ENCODE peak calls at places on chromosomes 7 and 10, in six cellular contexts. C is Kasumi-1; A is Right ventricle myocardium superior; W is activated naive CD4-positive, alpha-beta T cell; D is Right ventricle myocardium inferior; F is fibroblast of lung. T is an unnamed sample.
A peak's percentile ranks its signal among the peaks of the same experiment; 100 is the strongest.

GRCh38 chr7:92847305-92847704 is 10.9 kb upstream of the CDK6 start:
- DNase-seq in C (no peak), A (no peak), W (no peak), D (no peak), F (no peak), T (no peak)

GRCh38 chr7:108442039-108442568 is 14.1 kb downstream of the NRCAM start:
- DNase-seq in C (no peak), A (no peak), W (no peak), D (no peak), F (no peak), T (no peak)

GRCh38 chr10:43852141-43852540 is 203.5 kb upstream of the ZNF32 start:
- DNase-seq in C (peak; percentile 57), A (no peak), W (no peak), D (no peak), F (no peak), T (no peak)

GRCh38 chr10:24914148-24914547 is 38.3 kb downstream of the PRTFDC1 start:
- DNase-seq in C (no peak), A (no peak), W (no peak), D (no peak), F (no peak), T (no peak)

GRCh38 chr10:132877473-132877872 is 64.9 kb downstream of the CFAP46 start:
- DNase-seq in C (no peak), A (no peak), W (no peak), D (no peak), F (no peak), T (no peak)

GRCh38 chr7:114806590-114807167 is 115.2 kb upstream of the MDFIC start:
- DNase-seq in C (no peak), A (no peak), W (no peak), D (no peak), F (peak; percentile 68), T (no peak)

GRCh38 chr7:141430426-141431142 is 120.6 kb upstream of the AGK start:
- DNase-seq in C (no peak), A (no peak), W (no peak), D (no peak), F (no peak), T (no peak)

GRCh38 chr7:139718859-139719258 is 58.9 kb downstream of the HIPK2 start:
- DNase-seq in C (peak; percentile 67), A (no peak), W (no peak), D (no peak), F (no peak), T (no peak)

GRCh38 chr10:59006511-59007306 is 169.7 kb upstream of the PHYHIPL start:
- DNase-seq in C (no peak), A (no peak), W (no peak), D (no peak), F (peak; percentile 87), T (no peak)

GRCh38 chr10:82826132-82826531 is 951.1 kb downstream of the NRG3 start:
- DNase-seq in C (no peak), A (no peak), W (no peak), D (no peak), F (peak; percentile 1), T (no peak)

GRCh38 chr7:25752967-25753791 is 398.8 kb upstream of the NFE2L3 start:
- DNase-seq in C (no peak), A (no peak), W (no peak), D (no peak), F (no peak), T (no peak)

GRCh38 chr10:117539903-117540639 is 2.5 kb upstream of the EMX2 start:
- DNase-seq in C (no peak), A (no peak), W (no peak), D (no peak), F (no peak), T (peak; percentile 54)

GRCh38 chr10:132120200-132120599 is 54.5 kb downstream of the JAKMIP3 start:
- DNase-seq in C (no peak), A (peak; percentile 27), W (no peak), D (no peak), F (no peak), T (no peak)

GRCh38 chr7:6057316-6058128 is 26.3 kb downstream of the ANKRD61 start:
- DNase-seq in C (no peak), A (no peak), W (no peak), D (no peak), F (no peak), T (no peak)

GRCh38 chr10:102642553-102643345 is 1.5 kb upstream of the TRIM8 start:
- DNase-seq in C (peak; percentile 70), A (peak; percentile 84), W (peak; percentile 63), D (peak; percentile 85), F (peak; percentile 74), T (peak; percentile 84)

GRCh38 chr7:11434371-11434770 is 397.6 kb downstream of the THSD7A start:
- DNase-seq in C (no peak), A (no peak), W (no peak), D (no peak), F (peak; percentile 55), T (no peak)

GRCh38 chr10:53489783-53490182 is 717.2 kb upstream of the MBL2 start:
- DNase-seq in C (no peak), A (no peak), W (no peak), D (no peak), F (no peak), T (no peak)

GRCh38 chr10:117439243-117439912 is 64.1 kb upstream of the PDZD8 start:
- DNase-seq in C (no peak), A (peak; percentile 65), W (no peak), D (no peak), F (no peak), T (no peak)

GRCh38 chr7:135980665-135981180 is 3.6 kb upstream of the MTPN start:
- DNase-seq in C (peak; percentile 30), A (no peak), W (no peak), D (no peak), F (no peak), T (no peak)

GRCh38 chr7:138072726-138073125 is 3.5 kb upstream of the AKR1D1 start:
- DNase-seq in C (no peak), A (no peak), W (no peak), D (no peak), F (no peak), T (no peak)

GRCh38 chr7:37534893-37535610 is 86.4 kb upstream of the ELMO1 start:
- DNase-seq in C (no peak), A (no peak), W (no peak), D (no peak), F (no peak), T (no peak)

GRCh38 chr7:54841772-54842707 is 83.0 kb upstream of the SEC61G start:
- DNase-seq in C (peak; percentile 58), A (peak; percentile 66), W (no peak), D (no peak), F (peak; percentile 84), T (no peak)

GRCh38 chr7:104807676-104808075 is 206.3 kb upstream of the KMT2E start:
- DNase-seq in C (no peak), A (no peak), W (no peak), D (no peak), F (no peak), T (no peak)

GRCh38 chr10:69123306-69123746 is 652 bp upstream of the VPS26A start:
- DNase-seq in C (peak; percentile 96), A (no peak), W (no peak), D (no peak), F (peak; percentile 73), T (no peak)

GRCh38 chr7:131105294-131105802 is 222.3 kb upstream of the MKLN1 start:
- DNase-seq in C (no peak), A (no peak), W (no peak), D (no peak), F (no peak), T (no peak)

GRCh38 chr7:23396222-23396621 is 74.1 kb downstream of the IGF2BP3 start:
- DNase-seq in C (no peak), A (no peak), W (no peak), D (no peak), F (peak; percentile 88), T (no peak)

GRCh38 chr7:142567201-142567600 is 182.1 kb upstream of the PRSS1 start:
- DNase-seq in C (no peak), A (no peak), W (no peak), D (no peak), F (no peak), T (no peak)

GRCh38 chr10:88810196-88810961 is 7.8 kb downstream of the LIPM start:
- DNase-seq in C (peak; percentile 89), A (no peak), W (no peak), D (no peak), F (peak; percentile 76), T (no peak)

GRCh38 chr10:47419421-47419820 is 35.3 kb upstream of the ZNF488 start:
- DNase-seq in C (no peak), A (no peak), W (no peak), D (no peak), F (no peak), T (no peak)

GRCh38 chr10:99993994-99994689 is 15.6 kb downstream of the DNMBP start:
- DNase-seq in C (peak; percentile 98), A (peak; percentile 68), W (peak; percentile 34), D (peak; percentile 85), F (peak; percentile 97), T (no peak)

GRCh38 chr7:139118234-139118802 is 8.8 kb upstream of the ZC3HAV1 start:
- DNase-seq in C (no peak), A (no peak), W (no peak), D (no peak), F (peak; percentile 63), T (no peak)

GRCh38 chr7:101165075-101165957 is at the start of gene VGF:
- DNase-seq in C (peak; percentile 77), A (peak; percentile 96), W (peak; percentile 91), D (peak; percentile 96), F (peak; percentile 92), T (peak; percentile 85)

GRCh38 chr10:88157981-88158465 is 294.6 kb downstream of the PTEN start:
- DNase-seq in C (peak; percentile 38), A (no peak), W (no peak), D (no peak), F (peak; percentile 92), T (no peak)

GRCh38 chr10:59588791-59589190 is 120.9 kb downstream of the SLC16A9 start:
- DNase-seq in C (no peak), A (no peak), W (no peak), D (no peak), F (no peak), T (no peak)

T was measured in coronary artery.